ENCODE peak calls at places on chromosomes 12 and 14, in six cellular contexts. I is naive thymus-derived CD4-positive, alpha-beta T cell; N is bronchial epithelial cell; Q is NCI-H748 treated with DMSO at 0.1 percent for 48 hours; B is gastrocnemius medialis; W is naive B cell. S is an unnamed sample.

GRCh38 chr14:100531591-100532121 is 55.6 kb downstream of the BEGAIN start:
- DNase-seq in I (no peak), N (no peak), Q (no peak), B (peak), W (no peak), S (no peak)

GRCh38 chr14:105087963-105088811 is 23.0 kb upstream of the GPR132 start:
- DNase-seq in I (no peak), N (peak), Q (no peak), B (no peak), W (no peak), S (peak)

GRCh38 chr14:23326491-23327332 is 5.5 kb downstream of the PABPN1 start:
- DNase-seq in I (no peak), N (no peak), Q (no peak), B (no peak), W (no peak), S (no peak)

GRCh38 chr14:101889898-101890297 is 74.5 kb upstream of the DYNC1H1 start:
- DNase-seq in I (peak), N (no peak), Q (no peak), B (no peak), W (no peak), S (peak)

GRCh38 chr12:58530421-58531067 is 389.8 kb downstream of the LRIG3 start:
- DNase-seq in I (no peak), N (peak), Q (no peak), B (no peak), W (no peak), S (no peak)

GRCh38 chr12:130203151-130203550 is 40.9 kb downstream of the FZD10 start:
- DNase-seq in I (no peak), N (no peak), Q (no peak), B (no peak), W (no peak), S (no peak)

GRCh38 chr12:56300644-56301464 is 724 bp upstream of the CS start:
- DNase-seq in I (no peak), N (no peak), Q (peak), B (no peak), W (no peak), S (no peak)

GRCh38 chr12:26711569-26711968 is 121.4 kb downstream of the ITPR2 start:
- DNase-seq in I (no peak), N (no peak), Q (no peak), B (no peak), W (no peak), S (no peak)

GRCh38 chr14:71121711-71122110 is 214.5 kb downstream of the PCNX1 start:
- DNase-seq in I (no peak), N (no peak), Q (no peak), B (no peak), W (no peak), S (no peak)

GRCh38 chr12:53770281-53770680 is 18.5 kb upstream of the CISTR start:
- DNase-seq in I (no peak), N (peak), Q (no peak), B (no peak), W (no peak), S (no peak)

GRCh38 chr14:64683264-64683663 is 21.0 kb upstream of the PLEKHG3 start:
- DNase-seq in I (no peak), N (no peak), Q (no peak), B (no peak), W (no peak), S (no peak)

GRCh38 chr12:95851609-95852008 is 7.1 kb upstream of the SNRPF start:
- DNase-seq in I (no peak), N (no peak), Q (no peak), B (no peak), W (no peak), S (no peak)

GRCh38 chr14:33335366-33335765 is 396.7 kb downstream of the NPAS3 start:
- DNase-seq in I (no peak), N (no peak), Q (no peak), B (no peak), W (no peak), S (no peak)

GRCh38 chr14:51297066-51297465 is 57.0 kb downstream of the TMX1 start:
- DNase-seq in I (no peak), N (no peak), Q (no peak), B (no peak), W (no peak), S (no peak)

GRCh38 chr12:14691560-14691959 is 4.8 kb downstream of the GUCY2C start:
- DNase-seq in I (no peak), N (no peak), Q (no peak), B (peak), W (no peak), S (no peak)

GRCh38 chr12:100061814-100062213 is 77.1 kb upstream of the ANKS1B start:
- DNase-seq in I (no peak), N (no peak), Q (no peak), B (no peak), W (no peak), S (no peak)

GRCh38 chr14:33315721-33316120 is 377.0 kb downstream of the NPAS3 start:
- DNase-seq in I (no peak), N (no peak), Q (no peak), B (peak), W (no peak), S (no peak)

GRCh38 chr12:120571299-120571698 is 9.9 kb downstream of the POP5 start:
- DNase-seq in I (no peak), N (no peak), Q (no peak), B (no peak), W (no peak), S (no peak)

GRCh38 chr12:92288533-92288932 is 142.9 kb upstream of the BTG1 start:
- DNase-seq in I (no peak), N (no peak), Q (no peak), B (no peak), W (no peak), S (no peak)

GRCh38 chr12:121801601-121802484 is 2.0 kb upstream of the SETD1B start:
- DNase-seq in I (peak), N (peak), Q (peak), B (no peak), W (peak), S (no peak)

GRCh38 chr12:52525661-52526499 is 5.7 kb upstream of the KRT5 start:
- DNase-seq in I (no peak), N (no peak), Q (no peak), B (no peak), W (no peak), S (no peak)

GRCh38 chr14:94611179-94611578 is 1.0 kb upstream of the SERPINA3 start:
- DNase-seq in I (no peak), N (no peak), Q (no peak), B (no peak), W (no peak), S (no peak)

GRCh38 chr14:93998871-93999403 is 1.8 kb downstream of the CCDC197 start:
- DNase-seq in I (no peak), N (no peak), Q (no peak), B (peak), W (no peak), S (no peak)

GRCh38 chr12:43893670-43894069 is 57.8 kb downstream of the TMEM117 start:
- DNase-seq in I (no peak), N (peak), Q (no peak), B (peak), W (no peak), S (no peak)

GRCh38 chr12:56160160-56160763 is 2.1 kb downstream of the MYL6 start:
- DNase-seq in I (peak), N (peak), Q (no peak), B (no peak), W (no peak), S (peak)

GRCh38 chr12:120639771-120640721 is at the start of gene CABP1:
- DNase-seq in I (peak), N (no peak), Q (peak), B (no peak), W (peak), S (peak)

GRCh38 chr14:89137514-89138163 is 279.4 kb downstream of the FOXN3 start:
- DNase-seq in I (no peak), N (peak), Q (no peak), B (peak), W (no peak), S (no peak)

GRCh38 chr14:36580856-36581831 is 1.3 kb downstream of the NKX2-8 start:
- DNase-seq in I (no peak), N (peak), Q (peak), B (no peak), W (no peak), S (peak)

GRCh38 chr14:72480465-72481243 is 413.2 kb downstream of the DPF3 start:
- DNase-seq in I (no peak), N (no peak), Q (no peak), B (no peak), W (peak), S (no peak)

GRCh38 chr12:89756638-89757321 is 48.1 kb upstream of the ATP2B1 start:
- DNase-seq in I (no peak), N (peak), Q (no peak), B (no peak), W (peak), S (peak)

GRCh38 chr14:62847168-62847567 is 198.1 kb downstream of the KCNH5 start:
- DNase-seq in I (no peak), N (no peak), Q (no peak), B (no peak), W (no peak), S (no peak)

GRCh38 chr14:103130965-103131364 is 7.7 kb downstream of the TNFAIP2 start:
- DNase-seq in I (no peak), N (peak), Q (no peak), B (no peak), W (no peak), S (no peak)

GRCh38 chr12:115990241-115990640 is 287.3 kb downstream of the MED13L start:
- DNase-seq in I (no peak), N (no peak), Q (no peak), B (no peak), W (no peak), S (no peak)

GRCh38 chr12:81815611-81816010 is 56.5 kb upstream of the PPFIA2 start:
- DNase-seq in I (no peak), N (peak), Q (no peak), B (no peak), W (no peak), S (no peak)

GRCh38 chr14:103744621-103745395 is 29.2 kb downstream of the ZFYVE21 start:
- DNase-seq in I (no peak), N (no peak), Q (no peak), B (no peak), W (no peak), S (no peak)

GRCh38 chr12:125530876-125531275 is 465.6 kb downstream of the AACS start:
- DNase-seq in I (no peak), N (no peak), Q (no peak), B (no peak), W (no peak), S (no peak)

GRCh38 chr12:113693693-113694092 is 222.0 kb upstream of the LHX5 start:
- DNase-seq in I (no peak), N (no peak), Q (no peak), B (no peak), W (no peak), S (no peak)

GRCh38 chr12:118680361-118680963 is 300.9 kb upstream of the SRRM4 start:
- DNase-seq in I (no peak), N (no peak), Q (no peak), B (no peak), W (no peak), S (no peak)

GRCh38 chr12:11607313-11608081 is 42.0 kb upstream of the ETV6 start:
- DNase-seq in I (no peak), N (no peak), Q (no peak), B (no peak), W (no peak), S (no peak)

GRCh38 chr12:99043319-99043914 is 398.3 kb downstream of the APAF1 start:
- DNase-seq in I (no peak), N (peak), Q (peak), B (peak), W (peak), S (peak)